ENCODE peak calls at places on chromosomes 2 and 18, in seven cellular contexts. One of them, this sample, is unnamed.

GRCh38 chr2:20645301-20645701 is 5.6 kb downstream of the HS1BP3 start:
- DNase-seq in CD8-positive, alpha-beta T cell: no peak
- DNase-seq in K562: no peak
- DNase-seq in fibroblast of pulmonary artery: no peak
- DNase-seq in Calu3: no peak
- DNase-seq in AG10803: no peak
- DNase-seq in adrenal gland: no peak
- DNase-seq in this sample: no peak

GRCh38 chr18:43680096-43680495 is 402.8 kb upstream of the SYT4 start:
- DNase-seq in Calu3: no peak
- DNase-seq in CD8-positive, alpha-beta T cell: no peak
- DNase-seq in fibroblast of pulmonary artery: no peak
- DNase-seq in K562: no peak
- DNase-seq in AG10803: peak; percentile 73
- DNase-seq in adrenal gland: no peak
- DNase-seq in this sample: no peak

GRCh38 chr2:199315299-199316179 is 142.2 kb downstream of the SATB2 start:
- DNase-seq in AG10803: peak; percentile 57
- DNase-seq in CD8-positive, alpha-beta T cell: no peak
- DNase-seq in adrenal gland: peak; percentile 10
- DNase-seq in K562: peak; percentile 24
- DNase-seq in fibroblast of pulmonary artery: peak; percentile 29
- DNase-seq in Calu3: peak; percentile 9
- DNase-seq in this sample: no peak

GRCh38 chr2:12982149-12982584 is 265.4 kb downstream of the TRIB2 start:
- DNase-seq in AG10803: peak; percentile 82
- DNase-seq in fibroblast of pulmonary artery: peak; percentile 40
- DNase-seq in CD8-positive, alpha-beta T cell: no peak
- DNase-seq in adrenal gland: no peak
- DNase-seq in K562: no peak
- DNase-seq in Calu3: no peak
- DNase-seq in this sample: no peak

GRCh38 chr2:141911485-141912066 is 219.2 kb downstream of the LRP1B start:
- DNase-seq in Calu3: peak; percentile 56
- DNase-seq in adrenal gland: no peak
- DNase-seq in CD8-positive, alpha-beta T cell: no peak
- DNase-seq in AG10803: peak; percentile 6
- DNase-seq in fibroblast of pulmonary artery: peak; percentile 51
- DNase-seq in K562: no peak
- DNase-seq in this sample: no peak

GRCh38 chr18:22816266-22817176 is 116.6 kb upstream of the RBBP8 start:
- DNase-seq in CD8-positive, alpha-beta T cell: no peak
- DNase-seq in fibroblast of pulmonary artery: no peak
- DNase-seq in K562: no peak
- DNase-seq in adrenal gland: no peak
- DNase-seq in Calu3: no peak
- DNase-seq in AG10803: no peak
- DNase-seq in this sample: no peak

GRCh38 chr18:80126797-80127196 is 17.7 kb downstream of the ADNP2 start:
- DNase-seq in fibroblast of pulmonary artery: no peak
- DNase-seq in K562: no peak
- DNase-seq in adrenal gland: no peak
- DNase-seq in Calu3: no peak
- DNase-seq in CD8-positive, alpha-beta T cell: no peak
- DNase-seq in AG10803: no peak
- DNase-seq in this sample: no peak

GRCh38 chr2:128465246-128466170 is 146.8 kb upstream of the HS6ST1 start:
- DNase-seq in K562: no peak
- DNase-seq in fibroblast of pulmonary artery: no peak
- DNase-seq in CD8-positive, alpha-beta T cell: no peak
- DNase-seq in adrenal gland: no peak
- DNase-seq in Calu3: no peak
- DNase-seq in AG10803: no peak
- DNase-seq in this sample: no peak

GRCh38 chr2:127581516-127582490 is 46.3 kb downstream of the MYO7B start:
- DNase-seq in Calu3: no peak
- DNase-seq in fibroblast of pulmonary artery: no peak
- DNase-seq in K562: no peak
- DNase-seq in AG10803: no peak
- DNase-seq in CD8-positive, alpha-beta T cell: no peak
- DNase-seq in adrenal gland: no peak
- DNase-seq in this sample: no peak

GRCh38 chr2:216516730-216517350 is 18.2 kb downstream of the RPL37A start:
- DNase-seq in CD8-positive, alpha-beta T cell: no peak
- DNase-seq in adrenal gland: no peak
- DNase-seq in fibroblast of pulmonary artery: peak; percentile 74
- DNase-seq in Calu3: no peak
- DNase-seq in AG10803: peak; percentile 54
- DNase-seq in K562: peak; percentile 38
- DNase-seq in this sample: no peak

GRCh38 chr18:5620284-5620683 is 76.5 kb upstream of the EPB41L3 start:
- DNase-seq in Calu3: no peak
- DNase-seq in CD8-positive, alpha-beta T cell: no peak
- DNase-seq in K562: no peak
- DNase-seq in AG10803: no peak
- DNase-seq in adrenal gland: no peak
- DNase-seq in fibroblast of pulmonary artery: peak; percentile 65
- DNase-seq in this sample: no peak

GRCh38 chr2:53497020-53497419 is 270.6 kb upstream of the CHAC2 start:
- DNase-seq in CD8-positive, alpha-beta T cell: no peak
- DNase-seq in K562: no peak
- DNase-seq in AG10803: no peak
- DNase-seq in adrenal gland: no peak
- DNase-seq in fibroblast of pulmonary artery: no peak
- DNase-seq in Calu3: no peak
- DNase-seq in this sample: no peak

GRCh38 chr2:127957240-127957639 is 70.6 kb downstream of the SAP130 start:
- DNase-seq in adrenal gland: no peak
- DNase-seq in fibroblast of pulmonary artery: no peak
- DNase-seq in K562: no peak
- DNase-seq in AG10803: no peak
- DNase-seq in CD8-positive, alpha-beta T cell: no peak
- DNase-seq in Calu3: no peak
- DNase-seq in this sample: no peak

GRCh38 chr2:231050018-231050901 is 6.4 kb upstream of the PSMD1 start:
- DNase-seq in adrenal gland: no peak
- DNase-seq in fibroblast of pulmonary artery: no peak
- DNase-seq in CD8-positive, alpha-beta T cell: no peak
- DNase-seq in AG10803: peak; percentile 17
- DNase-seq in K562: no peak
- DNase-seq in Calu3: peak; percentile 47
- DNase-seq in this sample: no peak

GRCh38 chr2:206158563-206159345 is 490 bp downstream of the NDUFS1 start:
- DNase-seq in K562: no peak
- DNase-seq in CD8-positive, alpha-beta T cell: no peak
- DNase-seq in adrenal gland: peak; percentile 35
- DNase-seq in fibroblast of pulmonary artery: peak; percentile 30
- DNase-seq in AG10803: peak; percentile 27
- DNase-seq in Calu3: no peak
- DNase-seq in this sample: no peak

GRCh38 chr2:45974762-45975408 is 322.3 kb upstream of the EPAS1 start:
- DNase-seq in CD8-positive, alpha-beta T cell: no peak
- DNase-seq in Calu3: no peak
- DNase-seq in adrenal gland: no peak
- DNase-seq in AG10803: no peak
- DNase-seq in fibroblast of pulmonary artery: no peak
- DNase-seq in K562: no peak
- DNase-seq in this sample: no peak

GRCh38 chr2:122236152-122236892 is 480.9 kb downstream of the TSN start:
- DNase-seq in Calu3: peak; percentile 91
- DNase-seq in fibroblast of pulmonary artery: peak; percentile 71
- DNase-seq in K562: no peak
- DNase-seq in AG10803: peak; percentile 87
- DNase-seq in CD8-positive, alpha-beta T cell: no peak
- DNase-seq in adrenal gland: peak; percentile 39
- DNase-seq in this sample: no peak

DNA sequence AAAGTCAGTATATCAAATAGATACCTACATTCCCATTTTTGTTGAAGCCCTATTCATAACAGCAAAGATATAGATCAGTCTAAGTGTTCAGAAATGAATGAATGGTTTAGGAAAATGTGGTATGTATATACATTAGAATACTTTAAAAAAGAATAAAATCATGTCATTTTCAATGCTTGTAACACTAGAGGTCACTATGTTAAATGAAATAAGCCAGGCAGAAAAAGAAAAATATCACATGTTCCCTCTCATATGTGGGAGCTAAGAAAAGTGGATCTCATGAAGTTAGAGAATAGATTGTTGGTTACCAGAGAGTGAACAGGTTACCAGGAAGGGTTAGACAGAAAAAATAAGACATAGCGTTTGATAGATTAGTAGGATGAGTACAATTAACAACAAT is 1111.0 kb upstream of the SLC39A10 start:
- DNase-seq in adrenal gland: no peak
- DNase-seq in fibroblast of pulmonary artery: peak; percentile 15
- DNase-seq in AG10803: no peak
- DNase-seq in Calu3: no peak
- DNase-seq in K562: no peak
- DNase-seq in CD8-positive, alpha-beta T cell: no peak
- DNase-seq in this sample: no peak
- TF ChIP-seq CTCF in adrenal gland: peak; percentile 45
- TF ChIP-seq CTCF in fibroblast of pulmonary artery: peak; percentile 7
- TF ChIP-seq CTCF in AG10803: no peak
- TF ChIP-seq CTCF in Calu3: peak; percentile 32
- TF ChIP-seq CTCF in K562: no peak
- TF ChIP-seq CTCF in CD8-positive, alpha-beta T cell: no peak
- TF ChIP-seq CTCF in this sample: no peak

DNA sequence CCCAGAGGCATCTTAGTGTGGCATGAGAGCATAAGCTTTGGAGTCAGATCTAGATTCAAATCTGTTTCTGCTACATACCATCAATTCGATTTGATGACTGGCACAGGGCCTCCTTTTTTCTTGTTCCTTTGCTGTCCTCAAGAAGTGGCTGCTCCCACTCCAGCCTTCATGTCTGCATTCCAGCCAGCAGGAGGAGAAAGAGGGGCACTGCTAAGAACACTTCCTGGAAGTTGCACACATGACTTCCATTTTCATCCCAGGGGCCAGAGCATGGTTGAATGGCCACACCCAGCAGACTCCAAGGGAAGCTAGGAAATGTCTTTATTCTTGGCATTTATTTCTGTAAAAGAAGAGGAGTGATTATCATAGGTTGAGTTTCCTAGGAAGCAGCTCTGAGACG is 50.4 kb downstream of the EML6 start:
- DNase-seq in AG10803: no peak
- DNase-seq in fibroblast of pulmonary artery: peak; percentile 17
- DNase-seq in K562: no peak
- DNase-seq in adrenal gland: no peak
- DNase-seq in CD8-positive, alpha-beta T cell: no peak
- DNase-seq in Calu3: no peak
- DNase-seq in this sample: no peak
- TF ChIP-seq CTCF in AG10803: peak; percentile 15
- TF ChIP-seq CTCF in fibroblast of pulmonary artery: peak; percentile 26
- TF ChIP-seq CTCF in K562: peak; percentile 33
- TF ChIP-seq CTCF in adrenal gland: no peak
- TF ChIP-seq CTCF in CD8-positive, alpha-beta T cell: no peak
- TF ChIP-seq CTCF in Calu3: peak; percentile 14
- TF ChIP-seq CTCF in this sample: no peak

GRCh38 chr18:49855711-49856110 is 42.4 kb upstream of the ACAA2 start:
- DNase-seq in AG10803: no peak
- DNase-seq in fibroblast of pulmonary artery: no peak
- DNase-seq in CD8-positive, alpha-beta T cell: no peak
- DNase-seq in adrenal gland: no peak
- DNase-seq in K562: no peak
- DNase-seq in Calu3: no peak
- DNase-seq in this sample: no peak

GRCh38 chr18:49859006-49859359 is 45.6 kb upstream of the ACAA2 start:
- DNase-seq in adrenal gland: no peak
- DNase-seq in K562: no peak
- DNase-seq in fibroblast of pulmonary artery: no peak
- DNase-seq in Calu3: no peak
- DNase-seq in CD8-positive, alpha-beta T cell: no peak
- DNase-seq in AG10803: no peak
- DNase-seq in this sample: no peak

GRCh38 chr18:49856531-49856930 is 43.2 kb upstream of the ACAA2 start:
- DNase-seq in AG10803: no peak
- DNase-seq in CD8-positive, alpha-beta T cell: no peak
- DNase-seq in Calu3: no peak
- DNase-seq in fibroblast of pulmonary artery: no peak
- DNase-seq in K562: no peak
- DNase-seq in adrenal gland: no peak
- DNase-seq in this sample: no peak

GRCh38 chr18:49858309-49859005 is 45.1 kb upstream of the ACAA2 start:
- DNase-seq in K562: peak; percentile 64
- DNase-seq in CD8-positive, alpha-beta T cell: peak; percentile 31
- DNase-seq in fibroblast of pulmonary artery: peak; percentile 86
- DNase-seq in adrenal gland: peak; percentile 58
- DNase-seq in AG10803: peak; percentile 64
- DNase-seq in Calu3: peak; percentile 87
- DNase-seq in this sample: no peak

GRCh38 chr18:49857708-49858107 is 44.4 kb upstream of the ACAA2 start:
- DNase-seq in fibroblast of pulmonary artery: peak; percentile 9
- DNase-seq in CD8-positive, alpha-beta T cell: no peak
- DNase-seq in AG10803: no peak
- DNase-seq in adrenal gland: no peak
- DNase-seq in Calu3: no peak
- DNase-seq in K562: no peak
- DNase-seq in this sample: no peak
- TF ChIP-seq CTCF in fibroblast of pulmonary artery: peak; percentile 16
- TF ChIP-seq CTCF in CD8-positive, alpha-beta T cell: no peak
- TF ChIP-seq CTCF in AG10803: no peak
- TF ChIP-seq CTCF in adrenal gland: no peak
- TF ChIP-seq CTCF in Calu3: no peak
- TF ChIP-seq CTCF in K562: no peak
- TF ChIP-seq CTCF in this sample: no peak

GRCh38 chr18:34258176-34258575 is 33.5 kb upstream of the NOL4 start:
- DNase-seq in fibroblast of pulmonary artery: no peak
- DNase-seq in adrenal gland: no peak
- DNase-seq in Calu3: no peak
- DNase-seq in K562: no peak
- DNase-seq in CD8-positive, alpha-beta T cell: no peak
- DNase-seq in AG10803: no peak
- DNase-seq in this sample: no peak

DNA sequence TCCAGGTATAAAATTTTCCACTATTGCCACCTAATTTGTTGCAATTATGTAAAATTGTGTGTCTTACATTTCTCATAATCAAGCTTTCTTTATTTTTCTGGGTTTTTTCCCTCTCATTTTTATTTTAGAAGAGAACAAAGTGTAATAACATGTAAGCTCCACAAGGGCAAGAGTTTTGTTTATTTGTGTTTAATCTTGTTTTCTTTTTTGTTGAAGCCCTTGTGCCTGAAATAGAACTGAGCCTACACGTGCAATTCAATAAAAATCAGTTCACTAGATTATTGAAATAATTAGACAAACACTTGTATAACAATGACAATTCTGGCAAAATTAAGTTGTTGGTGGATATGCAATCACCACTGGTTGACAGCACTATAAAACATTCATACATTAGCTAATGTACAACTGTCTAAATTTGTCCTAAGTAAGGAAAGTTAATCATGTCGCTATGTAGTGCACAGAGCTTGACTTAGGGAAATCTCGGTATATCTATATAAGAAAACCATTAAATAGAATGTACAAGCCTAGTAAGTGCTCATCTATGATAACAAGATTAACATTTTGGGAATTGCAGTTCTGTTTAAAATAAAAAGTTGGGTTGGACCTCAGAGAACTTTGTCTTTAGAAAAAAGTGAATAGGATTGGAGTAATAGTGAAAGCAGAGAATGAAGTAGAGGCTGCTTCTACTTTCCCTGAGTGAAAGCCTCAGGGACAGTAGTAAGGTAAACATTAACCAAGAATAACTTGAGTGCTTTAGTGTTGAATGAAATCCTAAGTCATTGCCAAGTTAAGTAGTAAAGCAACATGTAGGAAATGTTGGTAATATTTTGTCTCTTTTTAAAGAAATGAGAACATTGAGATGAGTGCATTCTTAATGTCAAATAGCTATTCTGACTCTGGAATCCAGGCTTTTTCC is 37.4 kb upstream of the NOL4 start:
- DNase-seq in CD8-positive, alpha-beta T cell: no peak
- DNase-seq in AG10803: no peak
- DNase-seq in K562: no peak
- DNase-seq in Calu3: no peak
- DNase-seq in adrenal gland: no peak
- DNase-seq in fibroblast of pulmonary artery: no peak
- DNase-seq in this sample: no peak
- TF ChIP-seq CTCF in CD8-positive, alpha-beta T cell: no peak
- TF ChIP-seq CTCF in AG10803: no peak
- TF ChIP-seq CTCF in K562: no peak
- TF ChIP-seq CTCF in Calu3: no peak
- TF ChIP-seq CTCF in adrenal gland: no peak
- TF ChIP-seq CTCF in fibroblast of pulmonary artery: no peak
- TF ChIP-seq CTCF in this sample: no peak

This sample was measured in activated B cell treated with CpG ODN at 0.5 μM for 24 hours.